ENCODE peak calls at places on chromosomes 13 and 19, in nine cellular contexts. W, L, I, S, M, H, X, Y and A are unnamed samples.

GRCh38 chr13:40204246-40204645 is 462.2 kb downstream of the FOXO1 start:
- DNase-seq in S (no peak), L (no peak), I (no peak), M (no peak), Y (no peak), X (no peak), H (no peak), W (no peak), A (no peak)

GRCh38 chr13:38662362-38662761 is 24.5 kb upstream of the FREM2 start:
- DNase-seq in I (no peak), W (no peak), L (no peak), M (no peak), H (peak; percentile 96), Y (no peak), S (no peak), X (no peak), A (no peak)

GRCh38 chr19:42440357-42441046 is 2.2 kb downstream of the CXCL17 start:
- DNase-seq in H (peak; percentile 87), S (peak; percentile 78), L (peak; percentile 87), X (peak; percentile 80), Y (no peak), I (peak; percentile 57), W (peak; percentile 84), M (peak; percentile 66), A (peak; percentile 87)

GRCh38 chr19:22882797-22883196 is 50.7 kb downstream of the ZNF723 start:
- DNase-seq in L (peak; percentile 40), Y (no peak), H (peak; percentile 40), W (no peak), X (no peak), S (no peak), I (no peak), M (no peak), A (no peak)

GRCh38 chr13:32225494-32225931 is 89.7 kb downstream of the ZAR1L start:
- DNase-seq in S (no peak), M (no peak), W (no peak), I (no peak), X (no peak), Y (no peak), L (no peak), H (no peak), A (no peak)

GRCh38 chr13:46565808-46566750 is 13.1 kb downstream of the LRCH1 start:
- DNase-seq in Y (no peak), X (no peak), L (no peak), W (no peak), S (no peak), H (no peak), M (no peak), I (no peak), A (no peak)

GRCh38 chr13:87953381-87953780 is 282.2 kb downstream of the SLITRK5 start:
- DNase-seq in S (no peak), Y (no peak), H (peak; percentile 1), I (no peak), X (no peak), L (no peak), W (no peak), M (no peak), A (no peak)

GRCh38 chr13:48492123-48493075 is 40.5 kb downstream of the RCBTB2 start:
- DNase-seq in Y (no peak), W (peak; percentile 69), H (peak; percentile 83), M (peak; percentile 18), L (no peak), X (peak; percentile 76), I (peak; percentile 75), S (peak; percentile 88), A (peak; percentile 59)

GRCh38 chr13:23979361-23980159 is 82.3 kb upstream of the C1QTNF9B start:
- DNase-seq in X (peak; percentile 81), M (peak; percentile 58), S (peak; percentile 87), Y (peak; percentile 24), W (peak; percentile 67), H (peak; percentile 26), L (peak; percentile 4), I (peak; percentile 93), A (peak; percentile 7)

GRCh38 chr19:7194566-7194965 is 99.6 kb downstream of the INSR start:
- DNase-seq in S (no peak), X (no peak), L (no peak), Y (no peak), I (no peak), H (no peak), M (no peak), W (no peak), A (no peak)

GRCh38 chr13:30991922-30992321 is 59.5 kb downstream of the TEX26 start:
- DNase-seq in L (no peak), M (no peak), I (no peak), S (no peak), W (no peak), X (no peak), H (no peak), Y (no peak), A (no peak)

GRCh38 chr13:31000889-31001288 is 68.4 kb downstream of the TEX26 start:
- DNase-seq in X (no peak), H (no peak), S (no peak), I (no peak), Y (no peak), W (no peak), L (no peak), M (no peak), A (no peak)

GRCh38 chr13:30998548-30999140 is 66.2 kb downstream of the TEX26 start:
- DNase-seq in H (no peak), W (no peak), Y (no peak), S (no peak), L (no peak), I (no peak), X (no peak), M (no peak), A (no peak)

GRCh38 chr13:30997697-30998547 is 65.5 kb downstream of the TEX26 start:
- DNase-seq in X (no peak), L (no peak), M (no peak), Y (no peak), I (no peak), S (peak; percentile 64), W (no peak), H (no peak), A (no peak)

DNA sequence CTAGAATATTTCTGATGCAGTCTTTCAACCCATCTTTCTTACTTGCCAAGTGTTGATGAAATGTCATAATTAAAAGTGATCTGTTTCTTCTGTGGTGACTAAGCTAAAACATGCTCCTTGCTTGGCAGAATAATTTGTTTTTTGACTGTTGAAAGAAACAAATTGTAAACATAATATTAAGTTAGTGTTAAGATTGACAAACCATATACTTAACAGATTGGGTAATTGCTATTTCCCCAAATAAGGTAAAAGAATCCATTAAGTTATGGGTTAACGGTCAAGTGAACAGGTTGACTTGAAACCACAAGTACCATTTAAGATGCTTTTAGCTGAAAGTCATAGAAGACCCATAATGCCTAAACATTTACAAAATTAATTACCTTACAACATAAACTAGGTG is 62.9 kb downstream of the TEX26 start:
- DNase-seq in I (no peak), W (no peak), Y (no peak), L (no peak), S (no peak), M (no peak), X (no peak), H (no peak), A (no peak)
- TF ChIP-seq CTCF in I (no peak), W (no peak), Y (no peak), L (no peak), S (no peak), M (no peak), X (no peak), H (no peak), A (no peak)

DNA sequence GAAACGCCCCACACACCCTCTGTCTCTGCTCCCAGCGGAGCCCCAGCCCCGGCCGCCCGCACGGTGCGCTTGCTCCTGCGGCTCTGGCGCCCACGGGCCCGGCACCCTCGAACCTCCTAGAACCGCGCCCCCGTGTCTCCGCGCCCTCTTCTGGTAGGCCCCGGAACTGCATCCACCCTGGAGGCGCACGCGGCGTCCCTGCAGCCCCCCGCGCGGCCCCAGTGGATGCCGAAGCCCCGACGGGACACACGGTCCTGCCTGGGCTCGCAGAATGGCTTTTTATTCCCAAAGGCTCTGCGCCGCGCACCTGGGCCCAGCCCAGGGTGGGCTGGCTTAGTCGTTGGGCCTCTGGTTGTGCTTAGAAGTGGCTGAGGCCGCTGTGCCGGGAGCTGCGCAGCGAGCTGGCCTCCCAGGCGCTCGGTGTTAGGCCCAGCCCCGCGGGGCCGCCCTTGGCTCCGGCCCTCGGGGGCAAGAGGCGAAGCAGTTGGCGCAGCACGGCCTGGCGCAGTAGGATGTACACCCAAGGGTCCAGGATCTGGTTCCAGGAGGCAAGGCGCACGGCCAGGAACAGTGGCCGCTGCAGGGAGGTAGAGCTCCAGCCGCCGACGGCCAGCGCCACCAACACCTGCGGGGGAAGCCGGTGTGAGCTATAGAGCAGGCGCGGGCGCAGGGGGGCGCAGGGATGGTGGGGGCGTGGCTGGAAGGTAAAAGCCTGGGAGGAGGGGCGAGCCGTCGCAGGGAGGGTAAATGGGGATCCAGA is 2.8 kb downstream of the PTGER1 start:
- DNase-seq in H (peak; percentile 80), W (peak; percentile 76), Y (no peak), L (peak; percentile 50), I (peak; percentile 80), S (peak; percentile 73), M (no peak), X (peak; percentile 76), A (peak; percentile 81)
- H3K4me3 ChIP-seq in H (no peak overlapping the region), W (no peak overlapping the region), Y (peak overlapping the region; percentile 53), L (no peak overlapping the region), I (no peak overlapping the region), S (peak overlapping the region; percentile 35), M (no peak overlapping the region), X (peak overlapping the region; percentile 33), A (peak overlapping the region; percentile 40)

GRCh38 chr13:114049626-114050101 is 75.8 kb upstream of the C13orf46 start:
- DNase-seq in L (no peak), H (no peak), W (no peak), Y (no peak), S (no peak), I (peak; percentile 26), M (no peak), X (no peak), A (peak; percentile 17)
- H3K27ac ChIP-seq in L (no peak overlapping the region), H (no peak overlapping the region), W (peak overlapping the region; percentile 70), Y (no peak overlapping the region), S (no peak overlapping the region), I (no peak overlapping the region), M (no peak overlapping the region), X (no peak overlapping the region), A (no peak overlapping the region)

GRCh38 chr13:50124536-50125305 is 109.5 kb downstream of the KCNRG start:
- DNase-seq in L (peak; percentile 54), I (peak; percentile 97), Y (peak; percentile 92), M (peak; percentile 98), W (peak; percentile 97), X (peak; percentile 97), S (peak; percentile 60), H (peak; percentile 97), A (peak; percentile 96)
- TF ChIP-seq CTCF in L (no peak), I (no peak), Y (no peak), M (no peak), W (no peak), X (no peak), S (no peak), H (no peak), A (no peak)

DNA sequence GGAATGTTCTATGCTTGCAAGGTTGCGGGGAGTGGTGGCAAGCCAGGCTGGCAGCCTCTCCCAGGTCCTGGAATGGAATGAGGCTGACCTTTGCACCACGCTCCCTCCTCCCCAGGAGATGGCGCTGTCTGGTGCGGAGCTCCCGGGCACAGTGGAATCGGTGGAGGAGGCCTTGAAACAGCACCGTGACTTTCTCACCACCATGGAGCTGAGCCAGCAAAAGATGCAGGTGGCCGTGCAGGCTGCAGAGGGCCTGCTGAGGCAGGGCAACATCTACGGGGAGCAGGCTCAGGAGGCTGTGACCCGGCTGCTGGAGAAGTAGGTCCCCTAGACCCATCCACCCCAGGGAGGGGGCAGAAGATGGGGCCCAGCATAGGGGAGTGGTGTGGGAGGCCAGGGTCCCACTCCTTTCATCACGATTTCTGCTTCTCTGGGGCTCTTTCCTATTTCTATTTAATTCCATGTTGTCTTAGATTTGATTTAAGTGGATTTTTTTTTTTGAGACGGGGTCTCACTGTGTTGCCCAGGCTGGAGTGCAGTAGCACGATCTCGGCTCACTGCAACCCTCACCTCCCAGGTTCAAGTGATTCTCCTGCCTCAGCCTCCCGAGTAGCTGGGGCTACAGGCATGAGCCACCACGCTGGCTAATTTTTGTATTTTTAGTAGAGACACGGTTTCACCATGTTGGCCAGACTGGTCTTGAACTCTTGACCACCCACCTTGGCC is 53.2 kb upstream of the SHKBP1 start:
- DNase-seq in Y (no peak), I (no peak), L (peak; percentile 96), W (peak; percentile 88), H (peak; percentile 83), X (peak; percentile 49), M (peak; percentile 82), S (peak; percentile 44), A (peak; percentile 31)
- H3K4me3 ChIP-seq in Y (no peak overlapping the region), I (no peak overlapping the region), L (peak overlapping the region; percentile 9), W (no peak overlapping the region), H (no peak overlapping the region), X (no peak overlapping the region), M (no peak overlapping the region), S (no peak overlapping the region), A (no peak overlapping the region)